ENCODE peak calls at places on chromosomes 11 and 22, in four cellular contexts. E is body of pancreas, L is lower leg skin, J is heart left ventricle. Y is an unnamed sample.

GRCh38 chr22:47221840-47222615 is 459.6 kb downstream of the TBC1D22A start:
- DNase-seq in L (peak; percentile 25), J (no peak), E (no peak), Y (no peak)

GRCh38 chr11:124467376-124468061 is 22.0 kb upstream of the OR8B8 start:
- DNase-seq in E (no peak), J (no peak), L (no peak), Y (no peak)

GRCh38 chr11:62149986-62150886 is 26.4 kb downstream of the INCENP start:
- DNase-seq in L (peak; percentile 64), E (no peak), J (no peak), Y (peak; percentile 7)

GRCh38 chr11:85718991-85719807 is 33.2 kb upstream of the CCDC89 start:
- DNase-seq in J (peak; percentile 67), L (peak; percentile 85), E (peak; percentile 54), Y (no peak)

GRCh38 chr11:67178878-67179277 is 59.8 kb downstream of the KDM2A start:
- DNase-seq in E (no peak), L (no peak), J (no peak), Y (no peak)

GRCh38 chr11:108609681-108610080 is 16.1 kb upstream of the EXPH5 start:
- DNase-seq in J (no peak), L (no peak), E (no peak), Y (no peak)

GRCh38 chr11:125338886-125339811 is 156.9 kb downstream of the FEZ1 start:
- DNase-seq in J (peak; percentile 57), E (peak; percentile 27), L (no peak), Y (no peak)

GRCh38 chr11:103812680-103813079 is 223.8 kb upstream of the DDI1 start:
- DNase-seq in J (no peak), E (no peak), L (no peak), Y (no peak)

GRCh38 chr11:10540546-10540914 is 457 bp downstream of the RNF141 start:
- DNase-seq in E (peak; percentile 74), J (peak; percentile 54), L (peak; percentile 90), Y (peak; percentile 62)

GRCh38 chr11:57321996-57322880 is 2.5 kb downstream of the TNKS1BP1 start:
- DNase-seq in J (peak; percentile 94), E (peak; percentile 97), L (peak; percentile 97), Y (peak; percentile 91)

GRCh38 chr11:118437046-118437735 is 899 bp downstream of the KMT2A start:
- DNase-seq in L (peak; percentile 90), E (peak; percentile 53), J (peak; percentile 44), Y (peak; percentile 75)

GRCh38 chr11:131658952-131659351 is 288.5 kb downstream of the NTM start:
- DNase-seq in J (no peak), L (peak; percentile 36), E (no peak), Y (no peak)

GRCh38 chr22:27734066-27734465 is 67.5 kb downstream of the MN1 start:
- DNase-seq in E (no peak), J (no peak), L (no peak), Y (no peak)

GRCh38 chr11:122724520-122724919 is 69.0 kb downstream of the UBASH3B start:
- DNase-seq in L (no peak), E (no peak), J (no peak), Y (no peak)

GRCh38 chr22:49084203-49084602 is 743.5 kb downstream of the BRD1 start:
- DNase-seq in J (no peak), E (no peak), L (no peak), Y (no peak)

GRCh38 chr11:13465909-13466371 is 2.9 kb upstream of the BTBD10 start:
- DNase-seq in L (no peak), E (peak; percentile 36), J (no peak), Y (peak; percentile 12)

GRCh38 chr11:69265911-69266510 is 27.9 kb upstream of the MYEOV start:
- DNase-seq in L (no peak), E (no peak), J (no peak), Y (no peak)

GRCh38 chr11:72825661-72826060 is 11.4 kb downstream of the ATG16L2 start:
- DNase-seq in E (no peak), J (no peak), L (peak; percentile 76), Y (no peak)

GRCh38 chr11:8068605-8069221 is 12.3 kb upstream of the TUB start:
- DNase-seq in J (peak; percentile 69), L (peak; percentile 93), E (peak; percentile 62), Y (peak; percentile 93)

GRCh38 chr11:112279901-112280267 is 19.2 kb upstream of the PLET1 start:
- DNase-seq in J (peak; percentile 68), L (peak; percentile 91), E (peak; percentile 55), Y (peak; percentile 69)

GRCh38 chr11:112277937-112278336 is 17.3 kb upstream of the PLET1 start:
- DNase-seq in E (no peak), J (no peak), L (no peak), Y (no peak)

GRCh38 chr11:112280268-112281126 is 19.8 kb upstream of the PLET1 start:
- DNase-seq in L (peak; percentile 90), J (peak; percentile 68), E (peak; percentile 83), Y (peak; percentile 78)

GRCh38 chr11:112278803-112279202 is 18.1 kb upstream of the PLET1 start:
- DNase-seq in J (no peak), E (no peak), L (no peak), Y (no peak)

GRCh38 chr11:112281776-112282175 is 21.1 kb upstream of the PLET1 start:
- DNase-seq in J (no peak), L (no peak), E (no peak), Y (no peak)
- TF ChIP-seq POLR2A in J (no peak), L (no peak), E (no peak), Y (no peak)

GRCh38 chr11:33863418-33864172 is 28.3 kb downstream of the LMO2 start:
- DNase-seq in J (no peak), L (peak; percentile 40), E (no peak), Y (no peak)
- TF ChIP-seq CTCF in J (no peak), L (no peak), E (no peak), Y (no peak)

GRCh38 chr22:24961217-24961844 is 8.8 kb downstream of the KIAA1671 start:
- DNase-seq in L (no peak), J (no peak), E (no peak), Y (no peak)
- TF ChIP-seq POLR2A in L (no peak), J (no peak), E (no peak), Y (no peak)

GRCh38 chr11:19777032-19777341 is 64.3 kb downstream of the NAV2 start:
- DNase-seq in E (peak; percentile 55), J (no peak), L (no peak), Y (no peak)
- TF ChIP-seq CTCF in E (no peak), J (no peak), L (no peak), Y (no peak)

DNA sequence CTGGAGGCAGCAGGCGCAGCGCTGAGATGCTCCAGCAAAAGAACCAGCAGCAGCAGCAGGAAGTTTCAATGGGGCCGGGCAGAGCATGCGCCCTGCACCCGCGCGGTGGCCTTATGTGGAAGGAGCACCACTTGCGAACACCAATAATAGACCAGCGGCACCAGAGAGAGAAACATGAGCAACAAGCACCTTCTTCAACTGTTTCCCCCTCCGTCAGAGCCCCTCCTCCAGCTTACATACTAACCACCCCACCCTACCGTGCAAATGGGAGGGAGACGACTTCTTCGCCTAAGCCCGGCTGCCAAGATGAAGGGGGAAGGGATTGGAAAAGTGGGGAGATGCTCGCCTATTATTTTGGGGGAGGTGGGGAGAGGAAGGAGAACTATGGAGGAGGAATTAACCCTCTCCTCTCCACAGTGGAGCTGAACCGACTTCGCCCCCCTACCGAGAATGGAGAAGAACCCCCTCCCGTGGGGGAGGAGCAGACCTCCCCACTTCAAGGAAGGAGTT is 1.1 kb downstream of the RSF1 start:
- DNase-seq in E (peak; percentile 85), J (peak; percentile 88), L (peak; percentile 95), Y (peak; percentile 93)
- TF ChIP-seq POLR2A in E (no peak), J (no peak), L (no peak), Y (peak; percentile 41)

GRCh38 chr11:12287374-12288211 is 89.8 kb upstream of the PARVA start:
- DNase-seq in L (peak; percentile 88), J (peak; percentile 63), E (peak; percentile 52), Y (peak; percentile 86)

GRCh38 chr11:12289667-12290476 is 87.5 kb upstream of the PARVA start:
- DNase-seq in L (peak; percentile 36), E (no peak), J (no peak), Y (no peak)

GRCh38 chr11:12288212-12288933 is 89.0 kb upstream of the PARVA start:
- DNase-seq in J (peak; percentile 84), E (peak; percentile 70), L (peak; percentile 90), Y (peak; percentile 72)

GRCh38 chr11:12290477-12290922 is 86.9 kb upstream of the PARVA start:
- DNase-seq in E (no peak), L (no peak), J (no peak), Y (no peak)

DNA sequence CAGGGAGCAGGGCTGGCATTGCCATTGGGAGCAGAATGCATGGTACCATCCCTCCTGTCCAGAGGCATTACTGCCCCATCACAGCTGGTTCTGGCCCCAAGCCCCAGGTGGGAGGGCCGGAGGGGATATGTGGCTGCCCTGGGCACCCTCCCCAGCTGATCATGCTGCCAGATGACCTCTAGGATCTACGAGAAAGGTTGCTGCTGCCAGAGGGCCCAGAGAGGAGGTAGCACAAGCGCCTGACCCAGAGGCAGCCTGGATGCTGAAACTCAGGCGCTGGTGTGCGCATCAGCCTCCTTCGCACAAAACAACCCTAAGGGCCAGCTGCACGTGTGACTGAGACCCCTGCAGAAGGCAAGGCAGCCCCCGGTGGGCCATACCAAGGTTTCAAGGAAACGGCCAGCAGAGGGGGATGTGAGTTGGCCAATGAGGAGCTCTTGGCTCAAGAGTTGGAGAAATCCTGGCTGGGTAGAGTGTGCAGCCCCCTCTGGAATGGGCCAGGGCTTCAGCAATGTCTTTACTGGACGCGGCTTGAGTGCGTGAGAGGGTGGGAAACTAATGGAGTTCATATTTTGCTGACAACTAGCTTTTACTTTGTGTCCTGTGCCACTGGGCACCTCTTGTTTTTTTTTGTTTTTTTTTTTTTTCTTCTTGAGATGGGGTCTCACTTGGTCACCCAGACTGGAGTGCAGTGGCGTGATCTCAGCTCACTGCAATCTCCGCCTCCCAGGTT is 88.3 kb upstream of the PARVA start:
- DNase-seq in E (no peak), J (peak; percentile 14), L (peak; percentile 80), Y (no peak)
- TF ChIP-seq CTCF in E (no peak), J (peak; percentile 19), L (no peak), Y (no peak)

GRCh38 chr11:65497141-65498041 is 1.5 kb upstream of the MALAT1 start:
- DNase-seq in L (peak; percentile 100), J (peak; percentile 100), E (peak; percentile 99), Y (peak; percentile 99)
- TF ChIP-seq POLR2A in L (no peak), J (peak; percentile 48), E (peak; percentile 93), Y (peak; percentile 71)

DNA sequence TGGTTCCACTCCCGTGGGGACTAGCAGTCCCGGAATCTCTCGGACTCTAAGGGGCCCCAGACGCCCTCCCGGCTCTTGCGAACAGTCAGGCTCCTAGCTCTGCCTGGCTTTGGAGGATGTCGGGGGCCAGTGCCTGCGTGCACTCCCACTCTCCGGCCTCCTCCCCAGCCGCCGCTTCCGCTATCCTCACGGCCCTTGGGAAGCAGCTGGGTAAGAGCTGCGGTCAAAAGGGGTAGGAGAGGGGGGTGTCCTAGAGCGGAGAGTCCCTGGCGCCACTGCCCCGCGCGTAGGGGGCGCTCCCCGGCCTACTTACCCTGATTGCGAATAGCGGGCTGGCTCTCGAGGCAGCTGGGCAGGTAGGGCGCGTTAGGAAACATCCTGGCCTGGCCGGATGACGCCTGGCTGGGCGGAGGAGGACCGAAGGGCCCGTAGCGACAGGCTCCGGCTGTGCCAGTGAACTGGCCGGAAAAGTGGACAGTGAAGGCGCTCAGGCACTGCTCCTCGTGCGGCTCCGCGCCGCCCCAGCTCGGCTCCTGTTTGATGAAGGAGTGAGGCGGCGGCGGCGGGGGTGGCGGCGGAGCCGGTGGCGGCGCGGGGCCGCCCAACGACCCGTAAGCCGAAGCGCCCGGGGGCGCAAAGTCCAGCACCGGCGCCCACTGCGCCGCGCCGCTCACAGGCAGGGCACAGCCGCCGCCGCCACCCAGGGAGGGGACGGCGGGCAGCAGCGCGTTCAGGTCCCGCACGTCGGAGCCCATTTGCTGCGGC is 770 bp downstream of the WT1 start:
- DNase-seq in J (peak; percentile 57), E (no peak), L (no peak), Y (no peak)
- TF ChIP-seq CTCF in J (peak; percentile 25), E (no peak), L (no peak), Y (no peak)

GRCh38 chr11:1892558-1892957 is 863 bp upstream of the PRR33 start:
- DNase-seq in E (no peak), J (no peak), L (no peak), Y (no peak)
- TF ChIP-seq POLR2A in E (no peak), J (no peak), L (no peak), Y (no peak)